ENCODE peak calls at places on chromosome 11, in eight cellular contexts. One of them, this sample, is unnamed.

GRCh38 chr11:116885951-116886629 is 48.7 kb upstream of the APOA1 start:
- DNase-seq in transverse colon: no peak
- DNase-seq in gastrocnemius medialis: no peak
- DNase-seq in GM12891: no peak
- DNase-seq in spleen: no peak
- DNase-seq in A549: no peak
- DNase-seq in suprapubic skin: no peak
- DNase-seq in uterus: no peak
- DNase-seq in this sample: no peak

GRCh38 chr11:129302386-129303101 is 73.1 kb upstream of the BARX2 start:
- DNase-seq in transverse colon: no peak
- DNase-seq in gastrocnemius medialis: no peak
- DNase-seq in GM12891: no peak
- DNase-seq in spleen: no peak
- DNase-seq in A549: no peak
- DNase-seq in suprapubic skin: no peak
- DNase-seq in uterus: no peak
- DNase-seq in this sample: no peak

GRCh38 chr11:66850588-66851250 is 6.1 kb upstream of the LRFN4 start:
- DNase-seq in transverse colon: no peak
- DNase-seq in gastrocnemius medialis: no peak
- DNase-seq in GM12891: peak; percentile 12
- DNase-seq in spleen: peak; percentile 68
- DNase-seq in A549: no peak
- DNase-seq in suprapubic skin: peak; percentile 75
- DNase-seq in uterus: no peak
- DNase-seq in this sample: peak; percentile 13

GRCh38 chr11:9601041-9601875 is 27.8 kb downstream of the WEE1 start:
- DNase-seq in transverse colon: peak; percentile 39
- DNase-seq in gastrocnemius medialis: no peak
- DNase-seq in GM12891: peak; percentile 30
- DNase-seq in spleen: peak; percentile 75
- DNase-seq in A549: no peak
- DNase-seq in suprapubic skin: peak; percentile 74
- DNase-seq in uterus: no peak
- DNase-seq in this sample: peak; percentile 46

GRCh38 chr11:34050967-34051348 is 573 bp upstream of the CAPRIN1 start:
- DNase-seq in transverse colon: no peak
- DNase-seq in gastrocnemius medialis: no peak
- DNase-seq in GM12891: peak; percentile 20
- DNase-seq in spleen: no peak
- DNase-seq in A549: no peak
- DNase-seq in suprapubic skin: no peak
- DNase-seq in uterus: no peak
- DNase-seq in this sample: no peak

GRCh38 chr11:74321487-74322188 is 10.2 kb upstream of the P4HA3 start:
- DNase-seq in transverse colon: no peak
- DNase-seq in gastrocnemius medialis: no peak
- DNase-seq in GM12891: no peak
- DNase-seq in spleen: no peak
- DNase-seq in A549: peak; percentile 64
- DNase-seq in suprapubic skin: no peak
- DNase-seq in uterus: no peak
- DNase-seq in this sample: no peak

GRCh38 chr11:95451682-95452081 is 220.7 kb upstream of the SESN3 start:
- DNase-seq in transverse colon: no peak
- DNase-seq in gastrocnemius medialis: no peak
- DNase-seq in GM12891: no peak
- DNase-seq in spleen: no peak
- DNase-seq in A549: no peak
- DNase-seq in suprapubic skin: no peak
- DNase-seq in uterus: no peak
- DNase-seq in this sample: no peak

GRCh38 chr11:116148645-116149044 is 624.1 kb downstream of the BUD13 start:
- DNase-seq in transverse colon: no peak
- DNase-seq in gastrocnemius medialis: no peak
- DNase-seq in GM12891: no peak
- DNase-seq in spleen: no peak
- DNase-seq in A549: no peak
- DNase-seq in suprapubic skin: no peak
- DNase-seq in uterus: no peak
- DNase-seq in this sample: no peak

GRCh38 chr11:10954184-10954583 is 96.3 kb upstream of the ZBED5 start:
- DNase-seq in transverse colon: no peak
- DNase-seq in gastrocnemius medialis: no peak
- DNase-seq in GM12891: no peak
- DNase-seq in spleen: no peak
- DNase-seq in A549: no peak
- DNase-seq in suprapubic skin: no peak
- DNase-seq in uterus: no peak
- DNase-seq in this sample: no peak

DNA sequence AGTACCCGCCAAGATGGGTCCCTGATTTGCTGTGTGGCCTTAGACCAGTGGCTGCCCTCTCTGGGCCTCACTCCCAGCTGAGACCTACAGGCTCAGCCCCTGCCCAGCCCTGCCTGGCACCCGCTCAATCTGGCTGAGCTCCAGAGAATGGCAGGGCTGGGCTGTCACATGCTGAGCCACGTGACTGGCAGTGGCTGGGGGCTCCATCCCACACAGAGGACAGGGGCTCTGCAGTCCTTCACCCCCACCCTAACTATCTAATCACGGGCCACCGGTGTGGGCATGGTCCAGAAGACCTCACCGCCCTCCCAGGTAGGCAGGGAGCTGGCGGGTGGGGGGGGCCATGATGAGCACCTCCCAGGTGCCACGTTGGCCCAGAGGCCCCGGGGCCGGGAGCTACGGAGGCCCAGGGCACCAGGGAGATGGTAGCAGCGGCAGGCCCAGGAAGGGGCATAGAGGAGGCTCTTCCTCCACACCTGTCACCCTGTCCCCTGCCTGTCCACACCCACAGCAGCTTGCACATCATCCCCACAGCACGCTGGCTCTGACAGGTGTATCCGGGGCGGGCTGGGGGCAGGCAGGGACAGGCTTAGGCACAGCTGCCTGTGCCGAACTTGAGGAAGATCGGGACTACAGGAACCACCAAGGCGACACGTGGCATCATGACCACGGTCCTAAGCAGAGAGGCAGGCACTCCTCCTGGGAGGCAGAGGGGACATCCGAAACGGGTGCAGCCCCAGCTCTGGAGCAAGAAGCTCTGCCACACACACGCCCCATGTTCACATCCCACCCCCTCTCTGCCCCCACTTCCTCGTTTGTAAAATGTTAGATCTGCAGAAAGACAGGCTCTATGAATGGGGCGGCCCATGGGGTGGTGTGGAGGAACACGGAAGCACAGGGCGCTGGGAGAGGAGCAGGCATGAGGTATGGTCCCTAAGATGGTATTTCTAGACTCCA is 1.5 kb upstream of the ALDH3B1 start:
- DNase-seq in transverse colon: peak; percentile 73
- DNase-seq in gastrocnemius medialis: no peak
- DNase-seq in GM12891: no peak
- DNase-seq in spleen: peak; percentile 89
- DNase-seq in A549: no peak
- DNase-seq in suprapubic skin: peak; percentile 76
- DNase-seq in uterus: no peak
- DNase-seq in this sample: no peak
- TF ChIP-seq POLR2A in transverse colon: no peak
- TF ChIP-seq POLR2A in gastrocnemius medialis: no peak
- TF ChIP-seq POLR2A in GM12891: no peak
- TF ChIP-seq POLR2A in spleen: no peak
- TF ChIP-seq POLR2A in A549: no peak
- TF ChIP-seq POLR2A in suprapubic skin: no peak
- TF ChIP-seq POLR2A in uterus: no peak
- TF ChIP-seq POLR2A in this sample: no peak

GRCh38 chr11:810040-810567 is 337 bp downstream of the RPLP2 start:
- DNase-seq in transverse colon: no peak
- DNase-seq in gastrocnemius medialis: no peak
- DNase-seq in GM12891: no peak
- DNase-seq in spleen: no peak
- DNase-seq in A549: no peak
- DNase-seq in suprapubic skin: no peak
- DNase-seq in uterus: no peak
- DNase-seq in this sample: no peak

GRCh38 chr11:813037-813436 is 3.3 kb downstream of the RPLP2 start:
- DNase-seq in transverse colon: no peak
- DNase-seq in gastrocnemius medialis: no peak
- DNase-seq in GM12891: no peak
- DNase-seq in spleen: no peak
- DNase-seq in A549: no peak
- DNase-seq in suprapubic skin: no peak
- DNase-seq in uterus: no peak
- DNase-seq in this sample: no peak

GRCh38 chr11:813440-814096 is 3.8 kb downstream of the RPLP2 start:
- DNase-seq in transverse colon: no peak
- DNase-seq in gastrocnemius medialis: no peak
- DNase-seq in GM12891: no peak
- DNase-seq in spleen: no peak
- DNase-seq in A549: no peak
- DNase-seq in suprapubic skin: no peak
- DNase-seq in uterus: no peak
- DNase-seq in this sample: no peak

GRCh38 chr11:812390-812789 is 2.6 kb downstream of the RPLP2 start:
- DNase-seq in transverse colon: no peak
- DNase-seq in gastrocnemius medialis: no peak
- DNase-seq in GM12891: no peak
- DNase-seq in spleen: no peak
- DNase-seq in A549: no peak
- DNase-seq in suprapubic skin: no peak
- DNase-seq in uterus: no peak
- DNase-seq in this sample: no peak

GRCh38 chr11:811446-812245 is 1.9 kb downstream of the RPLP2 start:
- DNase-seq in transverse colon: no peak
- DNase-seq in gastrocnemius medialis: peak; percentile 66
- DNase-seq in GM12891: no peak
- DNase-seq in spleen: no peak
- DNase-seq in A549: no peak
- DNase-seq in suprapubic skin: no peak
- DNase-seq in uterus: no peak
- DNase-seq in this sample: no peak
- TF ChIP-seq POLR2A in transverse colon: no peak
- TF ChIP-seq POLR2A in gastrocnemius medialis: no peak
- TF ChIP-seq POLR2A in GM12891: no peak
- TF ChIP-seq POLR2A in spleen: no peak
- TF ChIP-seq POLR2A in A549: no peak
- TF ChIP-seq POLR2A in suprapubic skin: no peak
- TF ChIP-seq POLR2A in uterus: no peak
- TF ChIP-seq POLR2A in this sample: no peak

GRCh38 chr11:65115361-65116082 is 2.0 kb downstream of the ZNHIT2 start:
- DNase-seq in transverse colon: no peak
- DNase-seq in gastrocnemius medialis: no peak
- DNase-seq in GM12891: no peak
- DNase-seq in spleen: peak; percentile 80
- DNase-seq in A549: no peak
- DNase-seq in suprapubic skin: peak; percentile 60
- DNase-seq in uterus: no peak
- DNase-seq in this sample: no peak

GRCh38 chr11:65119670-65119995 is 2.1 kb upstream of the ZNHIT2 start:
- DNase-seq in transverse colon: no peak
- DNase-seq in gastrocnemius medialis: no peak
- DNase-seq in GM12891: no peak
- DNase-seq in spleen: no peak
- DNase-seq in A549: no peak
- DNase-seq in suprapubic skin: no peak
- DNase-seq in uterus: no peak
- DNase-seq in this sample: no peak

GRCh38 chr11:65118097-65118837 is 766 bp upstream of the ZNHIT2 start:
- DNase-seq in transverse colon: no peak
- DNase-seq in gastrocnemius medialis: no peak
- DNase-seq in GM12891: no peak
- DNase-seq in spleen: peak; percentile 82
- DNase-seq in A549: no peak
- DNase-seq in suprapubic skin: no peak
- DNase-seq in uterus: no peak
- DNase-seq in this sample: no peak

GRCh38 chr11:65116370-65117205 is 913 bp downstream of the ZNHIT2 start:
- DNase-seq in transverse colon: no peak
- DNase-seq in gastrocnemius medialis: no peak
- DNase-seq in GM12891: no peak
- DNase-seq in spleen: peak; percentile 89
- DNase-seq in A549: peak; percentile 28
- DNase-seq in suprapubic skin: peak; percentile 79
- DNase-seq in uterus: no peak
- DNase-seq in this sample: no peak

GRCh38 chr11:65117206-65118096 is at the start of gene ZNHIT2:
- DNase-seq in transverse colon: peak; percentile 100
- DNase-seq in gastrocnemius medialis: peak; percentile 99
- DNase-seq in GM12891: peak; percentile 84
- DNase-seq in spleen: peak; percentile 100
- DNase-seq in A549: peak; percentile 98
- DNase-seq in suprapubic skin: peak; percentile 100
- DNase-seq in uterus: peak; percentile 100
- DNase-seq in this sample: peak; percentile 83
- TF ChIP-seq POLR2A in transverse colon: peak; percentile 73
- TF ChIP-seq POLR2A in gastrocnemius medialis: peak; percentile 57
- TF ChIP-seq POLR2A in GM12891: peak; percentile 95
- TF ChIP-seq POLR2A in spleen: no peak
- TF ChIP-seq POLR2A in A549: peak; percentile 82
- TF ChIP-seq POLR2A in suprapubic skin: peak; percentile 23
- TF ChIP-seq POLR2A in uterus: no peak
- TF ChIP-seq POLR2A in this sample: peak; percentile 93

GRCh38 chr11:69497221-69497787 is 15.8 kb downstream of the LINC01488 start:
- DNase-seq in transverse colon: peak; percentile 47
- DNase-seq in gastrocnemius medialis: peak; percentile 9
- DNase-seq in GM12891: no peak
- DNase-seq in spleen: peak; percentile 61
- DNase-seq in A549: peak; percentile 83
- DNase-seq in suprapubic skin: peak; percentile 92
- DNase-seq in uterus: peak; percentile 56
- DNase-seq in this sample: no peak
- TF ChIP-seq POLR2A in transverse colon: no peak
- TF ChIP-seq POLR2A in gastrocnemius medialis: no peak
- TF ChIP-seq POLR2A in GM12891: no peak
- TF ChIP-seq POLR2A in spleen: no peak
- TF ChIP-seq POLR2A in A549: no peak
- TF ChIP-seq POLR2A in suprapubic skin: no peak
- TF ChIP-seq POLR2A in uterus: no peak
- TF ChIP-seq POLR2A in this sample: no peak